ENCODE peak calls at places on chromosomes 4 and X, in six cellular contexts. Z, Y, O, U, I and C are unnamed samples. For H3K4me1, the result is how much of the 10 kb centered on the place peaks cover.

GRCh38 chrX:123219916-123220315 is 35.8 kb downstream of the GRIA3 start:
- DNase-seq in I (no peak), U (no peak), O (peak), Y (no peak), Z (no peak), C (no peak)

GRCh38 chrX:38117485-38117884 is 103.2 kb downstream of the SRPX start:
- DNase-seq in Y (no peak), I (peak), O (peak), Z (no peak), U (no peak), C (no peak)

GRCh38 chrX:12903646-12904045 is 2.8 kb upstream of the TLR8 start:
- DNase-seq in O (peak), Z (no peak), I (no peak), Y (no peak), U (peak), C (no peak)

GRCh38 chr4:109469915-109470314 is 36.3 kb downstream of the SEC24B start:
- DNase-seq in I (no peak), U (no peak), O (no peak), Z (no peak), Y (no peak), C (no peak)

GRCh38 chr4:75561789-75562188 is 5.9 kb downstream of the ODAPH start:
- DNase-seq in O (no peak), Z (peak), Y (no peak), I (no peak), U (no peak), C (peak)

GRCh38 chr4:153564630-153565525 is 98.7 kb downstream of the TMEM131L start:
- DNase-seq in U (peak), Y (no peak), O (peak), I (peak), Z (peak), C (no peak)

GRCh38 chr4:15005474-15006115 is 3.3 kb downstream of the CPEB2 start:
- DNase-seq in Y (no peak), I (no peak), U (no peak), Z (no peak), O (no peak), C (no peak)

GRCh38 chr4:10998826-10999225 is 314.3 kb upstream of the CLNK start:
- DNase-seq in O (no peak), U (no peak), Y (no peak), I (no peak), Z (no peak), C (peak)

GRCh38 chr4:7924570-7924969 is 15.1 kb downstream of the AFAP1 start:
- DNase-seq in I (no peak), Y (no peak), Z (no peak), U (no peak), O (no peak), C (no peak)

GRCh38 chr4:43843501-43843900 is 605.1 kb downstream of the KCTD8 start:
- DNase-seq in Z (no peak), U (no peak), Y (no peak), I (no peak), O (peak), C (no peak)

GRCh38 chrX:149513713-149514427 is 8.8 kb upstream of the IDS start:
- DNase-seq in Z (no peak), U (no peak), Y (no peak), O (peak), I (no peak), C (peak)

GRCh38 chr4:71396382-71396781 is 57.6 kb downstream of the SLC4A4 start:
- DNase-seq in I (no peak), Z (no peak), Y (no peak), O (peak), U (no peak), C (no peak)

DNA sequence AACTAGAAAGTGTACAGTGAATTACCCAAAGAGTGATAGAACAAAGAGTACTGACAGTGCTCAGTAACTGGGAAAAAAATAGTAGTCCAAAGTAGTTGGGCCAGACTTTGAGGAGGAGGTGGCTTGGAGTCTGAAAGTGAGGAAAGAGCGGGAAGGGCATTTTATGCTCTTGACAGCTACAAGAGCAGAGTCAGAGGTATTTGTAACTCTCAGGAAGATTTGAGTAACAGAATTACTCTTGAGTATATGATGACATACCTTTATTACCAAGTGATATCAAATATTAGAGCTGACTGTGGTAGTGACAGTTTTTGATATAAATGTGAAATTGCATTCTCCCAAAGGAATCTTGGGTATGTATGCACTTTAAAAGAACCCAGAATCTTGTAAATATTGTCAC is 2.2 kb downstream of the SLAIN2 start:
- DNase-seq in O (peak), Z (no peak), U (no peak), I (no peak), Y (no peak), C (peak)
- H3K4me3 ChIP-seq in O (peak), Z (peak), U (peak), I (peak), Y (no peak), C (peak)

GRCh38 chr4:168150651-168151050 is 58.3 kb downstream of the ANXA10 start:
- DNase-seq in U (no peak), Y (no peak), O (no peak), I (no peak), Z (no peak), C (no peak)

GRCh38 chr4:168154546-168155277 is 62.4 kb downstream of the ANXA10 start:
- DNase-seq in Y (no peak), Z (no peak), U (no peak), O (no peak), I (no peak), C (no peak)

GRCh38 chr4:168151313-168151712 is 59.0 kb downstream of the ANXA10 start:
- DNase-seq in Z (no peak), Y (no peak), I (no peak), O (no peak), U (no peak), C (no peak)

GRCh38 chr4:168152837-168153500 is 60.6 kb downstream of the ANXA10 start:
- DNase-seq in Y (no peak), I (no peak), U (no peak), O (no peak), Z (no peak), C (no peak)

DNA sequence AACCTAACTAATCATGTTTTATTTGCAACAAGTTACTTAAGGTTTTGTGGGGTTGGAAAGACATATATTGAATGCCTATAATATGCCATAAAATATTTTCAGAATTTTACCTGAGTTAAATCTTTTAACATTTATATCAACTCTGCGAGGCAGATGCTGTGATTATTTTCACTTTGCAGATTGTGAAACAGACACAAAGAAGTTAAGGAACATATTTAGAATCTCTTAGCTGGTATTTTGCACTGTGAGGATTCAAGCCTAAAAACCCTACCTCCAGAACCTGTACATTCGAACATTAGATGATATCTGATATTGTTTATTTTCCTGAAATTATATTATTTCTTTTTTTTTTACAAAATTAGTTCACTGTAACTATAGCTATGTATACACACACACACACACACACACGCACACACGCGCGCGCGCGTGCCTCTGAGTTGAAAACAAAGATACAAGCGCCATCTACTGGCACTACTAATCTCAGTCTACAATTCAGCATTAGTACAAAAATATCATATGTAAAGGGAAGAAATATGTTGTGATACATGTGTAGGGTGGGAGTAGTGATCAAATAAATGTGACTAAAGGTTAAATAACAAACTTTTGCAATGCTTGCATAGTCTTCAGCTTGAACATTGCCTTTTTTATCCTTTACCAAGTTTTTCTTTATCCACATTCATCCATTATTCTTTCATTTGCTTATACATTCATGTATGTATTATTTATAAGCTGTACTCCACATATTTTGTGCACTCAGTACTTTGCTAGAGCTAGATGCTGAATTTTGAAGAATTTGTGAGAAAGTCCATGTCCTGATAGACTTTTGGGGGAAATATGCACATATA is 61.5 kb downstream of the ANXA10 start:
- DNase-seq in Z (peak), U (peak), O (peak), Y (peak), I (peak), C (peak)
- H3K4me1 ChIP-seq in Z (under half), U (under half), O (under half), Y (under half), I (under half), C (under half)

GRCh38 chrX:39144323-39144722 is 343.1 kb downstream of the MID1IP1 start:
- DNase-seq in Z (no peak), O (no peak), I (no peak), Y (no peak), U (no peak), C (no peak)
- H3K4me3 ChIP-seq in Z (no peak), O (no peak), I (no peak), Y (no peak), U (no peak), C (no peak)

GRCh38 chrX:66018585-66019309 is 21.1 kb downstream of the VSIG4 start:
- DNase-seq in U (no peak), O (no peak), Y (no peak), I (no peak), Z (no peak), C (no peak)
- H3K4me1 ChIP-seq in U (under half), O (under half), Y (under half), I (under half), Z (under half), C (under half)